ENCODE peak calls at places on chromosomes 13 and 19, in seven cellular contexts. P is AG04449, D is AG04450, Y is thyroid gland, I is heart right ventricle, S is cardiac muscle cell, B is right cardiac atrium. K is an unnamed sample.

GRCh38 chr19:5073153-5073844 is 104.4 kb downstream of the KDM4B start:
- DNase-seq in P (no peak), D (no peak), Y (no peak), I (no peak), S (no peak), B (no peak), K (no peak)

GRCh38 chr13:40624338-40624737 is 42.1 kb downstream of the FOXO1 start:
- DNase-seq in P (no peak), D (no peak), Y (no peak), I (no peak), S (no peak), B (no peak), K (no peak)

GRCh38 chr19:4524808-4525562 is 6.7 kb upstream of the PLIN4 start:
- DNase-seq in P (no peak), D (no peak), Y (peak; percentile 40), I (peak; percentile 74), S (peak; percentile 53), B (no peak), K (no peak)

GRCh38 chr13:100811431-100811830 is 136.8 kb upstream of the TMTC4 start:
- DNase-seq in P (no peak), D (no peak), Y (no peak), I (no peak), S (no peak), B (no peak), K (no peak)

GRCh38 chr13:73060251-73061160 is 1.7 kb downstream of the KLF5 start:
- DNase-seq in P (peak; percentile 17), D (peak; percentile 50), Y (peak; percentile 57), I (peak; percentile 14), S (no peak), B (peak; percentile 16), K (peak; percentile 68)

GRCh38 chr13:59176775-59177174 is 987.0 kb downstream of the DIAPH3 start:
- DNase-seq in P (no peak), D (no peak), Y (no peak), I (no peak), S (no peak), B (no peak), K (no peak)

GRCh38 chr13:110551284-110551683 is 10.2 kb downstream of the RAB20 start:
- DNase-seq in P (no peak), D (no peak), Y (no peak), I (no peak), S (peak; percentile 10), B (no peak), K (no peak)

GRCh38 chr13:39451860-39452301 is 151.1 kb downstream of the LHFPL6 start:
- DNase-seq in P (no peak), D (no peak), Y (peak; percentile 17), I (peak; percentile 40), S (peak; percentile 27), B (peak; percentile 28), K (peak; percentile 31)

GRCh38 chr19:2551172-2551863 is 75.4 kb downstream of the GADD45B start:
- DNase-seq in P (no peak), D (no peak), Y (no peak), I (no peak), S (no peak), B (no peak), K (no peak)

GRCh38 chr19:41705393-41706174 is 2.8 kb upstream of the CEACAM5 start:
- DNase-seq in P (no peak), D (no peak), Y (peak; percentile 17), I (no peak), S (no peak), B (no peak), K (no peak)

GRCh38 chr13:87274209-87274819 is 396.9 kb upstream of the SLITRK5 start:
- DNase-seq in P (no peak), D (peak; percentile 10), Y (peak; percentile 54), I (no peak), S (peak; percentile 77), B (no peak), K (no peak)

GRCh38 chr13:109330941-109331340 is 455.4 kb downstream of the IRS2 start:
- DNase-seq in P (no peak), D (no peak), Y (no peak), I (no peak), S (no peak), B (no peak), K (peak; percentile 38)

GRCh38 chr13:22278336-22278929 is 607.6 kb downstream of the FGF9 start:
- DNase-seq in P (no peak), D (peak; percentile 18), Y (peak; percentile 15), I (peak; percentile 17), S (peak; percentile 57), B (peak; percentile 39), K (no peak)

GRCh38 chr19:29364224-29364726 is 151.3 kb upstream of the UQCRFS1 start:
- DNase-seq in P (no peak), D (no peak), Y (no peak), I (no peak), S (no peak), B (no peak), K (no peak)

GRCh38 chr19:9431475-9431874 is 3.9 kb downstream of the ZNF266 start:
- DNase-seq in P (no peak), D (no peak), Y (peak; percentile 9), I (peak; percentile 33), S (peak; percentile 4), B (peak; percentile 16), K (no peak)

DNA sequence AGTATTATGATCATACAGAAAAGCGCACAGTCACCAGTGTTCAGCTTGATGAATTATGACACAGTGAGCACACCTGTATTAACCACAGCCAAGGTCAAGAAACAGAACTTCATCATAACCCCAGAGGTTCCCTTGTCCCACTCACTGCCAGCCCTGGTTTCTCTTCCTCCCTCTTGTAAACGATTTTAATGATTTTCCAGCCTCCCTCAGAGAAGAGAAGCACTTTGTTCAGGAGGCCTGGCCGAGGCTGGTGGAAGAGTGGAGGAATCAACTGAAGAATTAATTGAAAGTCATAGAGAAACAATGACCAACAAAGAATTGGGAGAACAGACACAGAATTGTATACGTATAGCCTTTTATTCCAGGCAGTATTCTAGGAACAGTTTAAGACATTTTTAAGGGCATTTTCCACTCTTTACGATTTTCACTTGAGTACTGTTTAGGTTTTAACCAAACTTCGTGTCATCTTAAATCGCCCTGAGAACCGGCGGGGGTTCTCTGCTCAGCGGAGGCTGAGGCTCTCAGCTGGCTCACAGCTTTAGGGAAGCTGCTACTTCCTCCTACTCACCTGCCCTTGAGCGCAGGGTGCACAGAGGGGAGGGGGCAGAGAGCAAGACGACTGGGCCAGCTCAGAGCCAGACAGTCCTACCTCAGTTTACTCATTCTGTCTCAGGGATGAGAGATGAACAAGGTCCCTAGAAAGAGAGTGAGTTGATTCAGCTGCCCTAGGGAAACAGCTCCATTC is 108.6 kb downstream of the AKAP11 start:
- DNase-seq in P (no peak), D (no peak), Y (no peak), I (no peak), S (no peak), B (no peak), K (no peak)
- H3K4me3 ChIP-seq in P (no peak overlapping the region), D (no peak overlapping the region), Y (no peak overlapping the region), I (no peak overlapping the region), S (no peak overlapping the region), B (no peak overlapping the region), K (no peak overlapping the region)

DNA sequence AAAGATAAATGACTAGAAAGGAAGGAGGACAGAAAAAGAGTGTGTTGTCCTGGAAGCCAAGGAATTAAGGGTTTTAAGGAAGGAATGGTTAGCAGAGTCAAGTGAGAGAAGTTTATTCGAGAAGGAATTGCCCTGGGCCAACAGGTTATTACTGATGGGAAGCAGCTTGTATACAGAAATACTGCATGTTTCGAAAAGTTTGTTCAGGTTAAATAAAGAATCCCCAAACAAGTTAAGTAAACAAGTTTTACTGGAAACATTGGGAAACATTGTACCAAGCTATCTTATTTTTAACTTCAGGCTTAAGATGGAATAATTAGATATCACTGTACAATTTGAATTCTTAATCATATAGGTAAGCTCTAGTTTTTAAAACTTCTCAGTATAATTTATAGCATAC is 28.2 kb upstream of the FBXL3 start:
- DNase-seq in P (no peak), D (no peak), Y (no peak), I (no peak), S (no peak), B (no peak), K (no peak)
- H3K4me3 ChIP-seq in P (no peak overlapping the region), D (no peak overlapping the region), Y (no peak overlapping the region), I (no peak overlapping the region), S (no peak overlapping the region), B (no peak overlapping the region), K (no peak overlapping the region)

GRCh38 chr19:31349160-31349881 is at the start of gene TSHZ3:
- DNase-seq in P (peak; percentile 34), D (no peak), Y (peak; percentile 85), I (peak; percentile 82), S (peak; percentile 61), B (peak; percentile 86), K (peak; percentile 62)

GRCh38 chr19:31346660-31347059 is 2.6 kb downstream of the TSHZ3 start:
- DNase-seq in P (no peak), D (no peak), Y (no peak), I (no peak), S (no peak), B (no peak), K (no peak)

GRCh38 chr19:31347356-31347755 is 1.9 kb downstream of the TSHZ3 start:
- DNase-seq in P (no peak), D (no peak), Y (no peak), I (no peak), S (no peak), B (no peak), K (no peak)

GRCh38 chr19:31348416-31349159 is 648 bp downstream of the TSHZ3 start:
- DNase-seq in P (no peak), D (no peak), Y (peak; percentile 56), I (peak; percentile 36), S (peak; percentile 34), B (no peak), K (no peak)

DNA sequence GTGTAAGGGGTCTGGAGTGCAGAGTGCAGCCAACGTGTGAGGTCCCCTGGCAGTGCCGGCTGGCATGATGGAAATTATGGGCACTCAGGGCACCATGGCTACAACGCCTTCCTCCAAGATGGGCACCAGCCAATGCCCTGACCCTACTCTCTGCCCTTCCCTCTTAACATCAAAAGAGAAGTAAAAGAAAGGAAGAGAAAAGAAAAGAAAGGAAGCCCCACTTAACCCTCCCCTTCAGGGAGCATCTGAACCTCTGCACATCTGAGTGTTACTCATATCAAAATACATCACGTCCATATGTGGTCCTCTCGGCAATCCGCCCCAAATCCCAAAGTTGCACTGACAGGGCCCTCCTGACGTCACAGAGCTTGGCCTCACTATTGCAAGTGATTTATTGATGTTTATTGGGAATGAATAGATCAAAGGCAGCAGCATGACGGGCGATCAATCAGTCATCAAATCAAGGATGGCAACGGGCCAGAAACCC is 1.4 kb downstream of the TSHZ3 start:
- DNase-seq in P (no peak), D (no peak), Y (no peak), I (no peak), S (no peak), B (no peak), K (no peak)
- H3K4me3 ChIP-seq in P (peak overlapping the region; percentile 72), D (peak overlapping the region; percentile 88), Y (peak overlapping the region; percentile 97), I (peak overlapping the region; percentile 90), S (peak overlapping the region; percentile 93), B (peak overlapping the region; percentile 98), K (peak overlapping the region; percentile 77)

GRCh38 chr13:33678906-33679657 is 138.9 kb upstream of the RFC3 start:
- DNase-seq in P (no peak), D (no peak), Y (peak; percentile 42), I (peak; percentile 36), S (no peak), B (peak; percentile 67), K (no peak)

GRCh38 chr13:33677215-33677614 is 140.7 kb upstream of the RFC3 start:
- DNase-seq in P (no peak), D (no peak), Y (no peak), I (no peak), S (no peak), B (no peak), K (no peak)

GRCh38 chr13:33676700-33677048 is 141.3 kb upstream of the RFC3 start:
- DNase-seq in P (no peak), D (peak; percentile 1), Y (peak; percentile 55), I (peak; percentile 30), S (peak; percentile 64), B (peak; percentile 52), K (peak; percentile 18)

GRCh38 chr13:33678084-33678483 is 139.9 kb upstream of the RFC3 start:
- DNase-seq in P (no peak), D (no peak), Y (no peak), I (no peak), S (no peak), B (no peak), K (no peak)

GRCh38 chr13:33676045-33676699 is 141.8 kb upstream of the RFC3 start:
- DNase-seq in P (no peak), D (no peak), Y (no peak), I (no peak), S (no peak), B (no peak), K (no peak)
- H3K4me3 ChIP-seq in P (peak overlapping the region; percentile 40), D (peak overlapping the region; percentile 45), Y (no peak overlapping the region), I (peak overlapping the region; percentile 50), S (no peak overlapping the region), B (peak overlapping the region; percentile 79), K (peak overlapping the region; percentile 23)

K was measured in skeletal muscle cell.